ENCODE peak calls at places on chromosome 9, in five cellular contexts. J is GM12865; F is effector memory CD4-positive, alpha-beta T cell; I is ovary; G is GM06990. H is an unnamed sample.

GRCh38 chr9:33463151-33463550 is 10.6 kb downstream of the NOL6 start:
- DNase-seq in J (no peak), F (no peak), I (no peak), G (no peak), H (peak)

GRCh38 chr9:135878528-135879236 is 28.7 kb downstream of the CAMSAP1 start:
- DNase-seq in J (no peak), F (no peak), I (no peak), G (no peak), H (no peak)

GRCh38 chr9:86721843-86722705 is 225.2 kb downstream of the GAS1 start:
- DNase-seq in J (no peak), F (no peak), I (peak), G (no peak), H (no peak)

GRCh38 chr9:22111871-22112247 is 102.8 kb upstream of the CDKN2B start:
- DNase-seq in J (no peak), F (no peak), I (no peak), G (no peak), H (no peak)

GRCh38 chr9:126158591-126159519 is 167.8 kb upstream of the MVB12B start:
- DNase-seq in J (no peak), F (no peak), I (no peak), G (no peak), H (no peak)

GRCh38 chr9:72612449-72612848 is 91.0 kb downstream of the TMC1 start:
- DNase-seq in J (no peak), F (no peak), I (no peak), G (no peak), H (no peak)

GRCh38 chr9:92640398-92641091 is 29.4 kb downstream of the IPPK start:
- DNase-seq in J (no peak), F (no peak), I (peak), G (no peak), H (no peak)

GRCh38 chr9:109401169-109401989 is 80.5 kb upstream of the EPB41L4B start:
- DNase-seq in J (peak), F (no peak), I (peak), G (no peak), H (peak)

GRCh38 chr9:125343518-125344284 is 82.1 kb downstream of the GAPVD1 start:
- DNase-seq in J (no peak), F (no peak), I (no peak), G (no peak), H (no peak)

GRCh38 chr9:96605328-96605727 is 14.3 kb downstream of the CDC14B start:
- DNase-seq in J (no peak), F (no peak), I (no peak), G (no peak), H (no peak)

GRCh38 chr9:93290495-93291434 is 106.8 kb downstream of the WNK2 start:
- DNase-seq in J (no peak), F (no peak), I (no peak), G (no peak), H (no peak)

GRCh38 chr9:104984994-104985393 is 57.0 kb upstream of the ABCA1 start:
- DNase-seq in J (no peak), F (no peak), I (no peak), G (no peak), H (no peak)

GRCh38 chr9:80932181-80932580 is 757.2 kb downstream of the TLE1 start:
- DNase-seq in J (no peak), F (no peak), I (no peak), G (no peak), H (no peak)

GRCh38 chr9:21710792-21711191 is 91.6 kb upstream of the MTAP start:
- DNase-seq in J (peak), F (no peak), I (no peak), G (no peak), H (peak)

GRCh38 chr9:72583370-72583769 is 62.0 kb downstream of the TMC1 start:
- DNase-seq in J (no peak), F (no peak), I (no peak), G (no peak), H (no peak)

GRCh38 chr9:114049453-114050225 is 28.5 kb downstream of the AMBP start:
- DNase-seq in J (no peak), F (no peak), I (no peak), G (no peak), H (no peak)

GRCh38 chr9:122819791-122820489 is 8.4 kb downstream of the PDCL start:
- DNase-seq in J (no peak), F (no peak), I (no peak), G (no peak), H (no peak)

GRCh38 chr9:107016383-107016782 is 153.4 kb downstream of the ZNF462 start:
- DNase-seq in J (no peak), F (no peak), I (no peak), G (no peak), H (no peak)

GRCh38 chr9:131186622-131187021 is 61.2 kb downstream of the NUP214 start:
- DNase-seq in J (no peak), F (no peak), I (no peak), G (no peak), H (no peak)

GRCh38 chr9:109246533-109246932 is 74.3 kb downstream of the EPB41L4B start:
- DNase-seq in J (no peak), F (no peak), I (no peak), G (no peak), H (no peak)

GRCh38 chr9:38141751-38142150 is 72.7 kb upstream of the SHB start:
- DNase-seq in J (peak), F (no peak), I (no peak), G (no peak), H (no peak)

GRCh38 chr9:104412238-104412637 is 91.8 kb upstream of the OR13F1 start:
- DNase-seq in J (no peak), F (no peak), I (no peak), G (no peak), H (no peak)

GRCh38 chr9:38345851-38346755 is 46.4 kb upstream of the ALDH1B1 start:
- DNase-seq in J (no peak), F (no peak), I (no peak), G (no peak), H (no peak)

GRCh38 chr9:78167356-78167755 is 68.5 kb upstream of the CEP78 start:
- DNase-seq in J (no peak), F (no peak), I (no peak), G (no peak), H (no peak)

GRCh38 chr9:5509573-5509972 is 758 bp upstream of the PDCD1LG2 start:
- DNase-seq in J (no peak), F (no peak), I (no peak), G (no peak), H (no peak)

GRCh38 chr9:126480810-126481209 is 132.9 kb upstream of the LMX1B start:
- DNase-seq in J (no peak), F (no peak), I (no peak), G (no peak), H (no peak)

GRCh38 chr9:112115109-112115508 is 60.0 kb downstream of the SUSD1 start:
- DNase-seq in J (no peak), F (no peak), I (no peak), G (no peak), H (no peak)

GRCh38 chr9:114371986-114372917 is 15.5 kb downstream of the AKNA start:
- DNase-seq in J (peak), F (no peak), I (no peak), G (peak), H (peak)

GRCh38 chr9:74610523-74611061 is 113.5 kb downstream of the RORB start:
- DNase-seq in J (no peak), F (no peak), I (no peak), G (no peak), H (no peak)

GRCh38 chr9:137784046-137784445 is 93.5 kb upstream of the CACNA1B start:
- DNase-seq in J (no peak), F (no peak), I (no peak), G (no peak), H (no peak)

GRCh38 chr9:129887210-129888084 is 52.2 kb downstream of the USP20 start:
- DNase-seq in J (peak), F (peak), I (no peak), G (no peak), H (peak)

DNA sequence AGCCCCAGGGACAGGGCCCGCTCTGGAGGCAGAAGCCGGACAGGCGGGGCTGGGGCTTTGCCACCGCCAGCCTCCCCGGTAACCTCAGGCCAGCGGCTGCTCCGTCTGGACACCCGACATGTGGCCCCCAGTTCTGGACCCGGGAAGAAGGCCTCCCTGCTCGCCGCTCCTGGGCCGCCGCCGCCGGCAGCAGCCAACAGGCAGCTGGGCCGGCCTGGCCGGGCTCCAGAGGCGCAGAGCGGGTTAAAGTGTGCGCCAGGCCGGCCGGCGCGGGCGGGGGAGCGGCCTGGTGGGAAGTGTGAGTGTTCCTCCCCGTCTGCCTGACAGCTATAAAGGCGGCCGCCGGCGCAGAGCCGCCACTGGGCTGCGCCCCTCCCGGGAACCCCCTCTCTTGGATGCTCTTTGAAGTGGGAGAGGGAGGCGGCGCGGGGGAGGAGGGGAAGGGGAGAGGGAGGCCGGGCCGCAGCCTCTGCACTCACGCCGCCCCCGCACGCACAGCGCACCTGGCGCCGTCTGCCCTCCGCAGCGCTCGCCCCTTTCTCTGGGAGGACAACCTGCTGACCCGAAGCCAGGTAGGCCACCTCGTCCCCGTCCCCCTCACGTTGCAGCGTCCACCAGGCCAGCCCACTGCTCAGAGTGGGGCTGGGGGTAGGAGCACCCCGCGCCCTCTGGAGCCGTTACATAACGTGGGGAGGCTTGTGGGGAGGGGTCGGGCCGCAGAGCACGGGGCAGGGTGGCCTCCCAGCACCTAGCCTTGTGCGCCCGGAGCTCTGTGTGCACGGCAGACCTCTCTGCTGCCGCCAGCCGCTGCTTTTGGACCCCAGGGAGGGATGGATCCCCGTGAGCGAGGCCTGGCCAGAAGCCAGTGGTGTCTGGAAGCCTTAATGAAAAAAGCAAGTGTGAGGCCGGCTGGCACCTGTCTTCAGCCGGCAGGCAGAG is at the start of gene ADAMTSL2:
- DNase-seq in J (peak), F (no peak), I (peak), G (peak), H (no peak)
- H3K4me3 ChIP-seq in J (no peak), F (no peak), I (peak), G (no peak), H (no peak)

GRCh38 chr9:128343855-128344254 is 3.5 kb downstream of the SLC27A4 start:
- DNase-seq in J (no peak), F (no peak), I (no peak), G (no peak), H (no peak)

GRCh38 chr9:128344931-128345605 is 4.7 kb downstream of the SLC27A4 start:
- DNase-seq in J (no peak), F (no peak), I (no peak), G (no peak), H (no peak)

GRCh38 chr9:128342971-128343680 is 2.8 kb downstream of the SLC27A4 start:
- DNase-seq in J (no peak), F (no peak), I (no peak), G (no peak), H (no peak)

GRCh38 chr9:128349772-128350171 is 9.4 kb downstream of the SLC27A4 start:
- DNase-seq in J (no peak), F (no peak), I (no peak), G (no peak), H (no peak)

DNA sequence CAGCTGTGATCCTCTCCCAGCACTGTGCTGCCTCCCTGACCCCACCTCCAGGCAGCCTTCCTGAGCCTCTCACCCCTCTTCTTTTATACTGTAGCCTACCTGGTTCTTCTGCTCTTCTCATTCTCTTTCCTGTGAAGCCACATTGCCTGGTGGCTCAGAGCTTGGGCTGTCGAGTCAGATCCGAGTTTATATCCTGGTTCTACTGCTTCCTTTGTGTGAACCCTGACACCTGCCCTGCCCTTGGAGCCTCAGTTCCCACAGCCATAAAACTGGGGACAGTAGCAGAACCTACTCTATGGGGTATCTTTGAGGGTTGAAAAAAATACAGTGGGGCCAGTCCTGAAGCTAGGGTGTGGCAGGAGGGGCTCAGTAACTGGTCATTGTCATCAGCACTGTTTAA is 8.8 kb downstream of the SLC27A4 start:
- DNase-seq in J (no peak), F (no peak), I (no peak), G (no peak), H (no peak)
- H3K4me3 ChIP-seq in J (no peak), F (no peak), I (no peak), G (no peak), H (no peak)

GRCh38 chr9:88531920-88532319 is 3.1 kb upstream of the NXNL2 start:
- DNase-seq in J (no peak), F (no peak), I (no peak), G (no peak), H (no peak)
- H3K4me3 ChIP-seq in J (no peak), F (no peak), I (no peak), G (no peak), H (no peak)

DNA sequence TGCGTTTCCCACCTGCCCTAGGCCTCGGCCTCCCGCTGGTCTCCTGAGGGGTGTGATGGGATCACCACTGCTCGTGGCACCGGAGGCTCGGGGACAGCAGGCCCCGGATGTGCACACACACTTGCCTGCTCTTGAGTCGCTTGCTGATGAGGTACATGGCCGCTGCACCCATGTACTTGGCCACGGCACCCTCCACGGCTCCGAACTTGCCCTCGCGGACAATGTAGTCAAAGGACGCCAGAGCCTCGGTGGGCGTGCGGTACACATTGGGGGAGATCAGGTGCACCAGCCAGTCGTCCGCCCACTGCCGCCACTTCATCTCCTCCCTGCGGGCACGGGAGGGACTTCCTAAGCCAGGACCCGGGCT is 4.7 kb downstream of the PTGES2 start:
- DNase-seq in J (no peak), F (no peak), I (no peak), G (no peak), H (no peak)
- H3K4me3 ChIP-seq in J (no peak), F (no peak), I (no peak), G (no peak), H (no peak)

H was measured in CD4-positive, alpha-beta memory T cell.